ENCODE peak calls at places on chromosome 18, in eight cellular contexts. L is effector memory CD4-positive, alpha-beta T cell; P is ascending aorta; A is IMR-90; X is cardiac muscle cell; V is heart left ventricle; R is ovary; G is thyroid gland. W is an unnamed sample. For H3K9me3, the result is how much of the 10 kb centered on the place peaks cover.

GRCh38 chr18:68083776-68084175 is 567.3 kb upstream of the DSEL start:
- DNase-seq in L (no peak), P (no peak), A (peak), X (peak), V (no peak), R (no peak), G (no peak), W (no peak)

GRCh38 chr18:709771-710170 is 2.7 kb downstream of the ENOSF1 start:
- DNase-seq in L (no peak), P (no peak), A (no peak), X (no peak), V (no peak), R (no peak), G (no peak), W (no peak)

GRCh38 chr18:76938619-76939018 is 116.3 kb downstream of the ZNF236 start:
- DNase-seq in L (no peak), P (no peak), A (no peak), X (no peak), V (no peak), R (no peak), G (no peak), W (no peak)

GRCh38 chr18:35861367-35862114 is 110.9 kb upstream of the RMP24 start:
- DNase-seq in L (no peak), P (no peak), A (no peak), X (peak), V (peak), R (no peak), G (no peak), W (no peak)

GRCh38 chr18:59229191-59229590 is 9.2 kb downstream of the GRP start:
- DNase-seq in L (no peak), P (no peak), A (no peak), X (no peak), V (no peak), R (no peak), G (no peak), W (no peak)

GRCh38 chr18:8828798-8829197 is 123.4 kb downstream of the MTCL1 start:
- DNase-seq in L (no peak), P (no peak), A (no peak), X (no peak), V (no peak), R (no peak), G (no peak), W (no peak)

GRCh38 chr18:67600781-67601180 is 84.3 kb upstream of the DSEL start:
- DNase-seq in L (no peak), P (no peak), A (peak), X (peak), V (no peak), R (no peak), G (no peak), W (no peak)

GRCh38 chr18:69397096-69397495 is 3.6 kb upstream of the DOK6 start:
- DNase-seq in L (no peak), P (no peak), A (peak), X (peak), V (no peak), R (no peak), G (no peak), W (no peak)

GRCh38 chr18:60996822-60997221 is 336.4 kb upstream of the CDH20 start:
- DNase-seq in L (no peak), P (no peak), A (no peak), X (no peak), V (no peak), R (no peak), G (no peak), W (no peak)

GRCh38 chr18:58005885-58006523 is 38.0 kb upstream of the NEDD4L start:
- DNase-seq in L (no peak), P (no peak), A (peak), X (no peak), V (no peak), R (no peak), G (no peak), W (no peak)

GRCh38 chr18:66749475-66750035 is 145.7 kb upstream of the CDH19 start:
- DNase-seq in L (no peak), P (no peak), A (no peak), X (peak), V (no peak), R (no peak), G (no peak), W (no peak)

GRCh38 chr18:50560681-50561629 is 1.1 kb downstream of the MAPK4 start:
- DNase-seq in L (no peak), P (no peak), A (no peak), X (no peak), V (no peak), R (no peak), G (peak), W (no peak)

GRCh38 chr18:57353137-57353939 is 981 bp downstream of the ST8SIA3 start:
- DNase-seq in L (no peak), P (no peak), A (no peak), X (no peak), V (no peak), R (no peak), G (no peak), W (peak)

GRCh38 chr18:598053-598665 is 1.4 kb downstream of the CLUL1 start:
- DNase-seq in L (no peak), P (no peak), A (no peak), X (no peak), V (no peak), R (no peak), G (no peak), W (no peak)

GRCh38 chr18:61893304-61893970 is 630 bp upstream of the RNF152 start:
- DNase-seq in L (no peak), P (no peak), A (peak), X (peak), V (peak), R (peak), G (peak), W (peak)

GRCh38 chr18:68694316-68694715 is 20.6 kb downstream of the TMX3 start:
- DNase-seq in L (no peak), P (no peak), A (no peak), X (no peak), V (no peak), R (no peak), G (no peak), W (no peak)

GRCh38 chr18:46623541-46623940 is 33.5 kb downstream of the LOXHD1 start:
- DNase-seq in L (no peak), P (no peak), A (no peak), X (peak), V (no peak), R (peak), G (no peak), W (peak)

GRCh38 chr18:34691626-34692025 is 18.5 kb upstream of the DTNA start:
- DNase-seq in L (no peak), P (no peak), A (no peak), X (no peak), V (no peak), R (no peak), G (no peak), W (no peak)

GRCh38 chr18:65907281-65907680 is 156.5 kb downstream of the CDH7 start:
- DNase-seq in L (no peak), P (no peak), A (no peak), X (no peak), V (no peak), R (no peak), G (no peak), W (no peak)

GRCh38 chr18:31302991-31303390 is 15.0 kb upstream of the DSG1 start:
- DNase-seq in L (no peak), P (no peak), A (peak), X (no peak), V (no peak), R (no peak), G (no peak), W (no peak)

GRCh38 chr18:49359732-49360444 is 100.6 kb downstream of the DYM start:
- DNase-seq in L (no peak), P (no peak), A (peak), X (peak), V (no peak), R (no peak), G (no peak), W (no peak)

GRCh38 chr18:76167440-76167839 is 327.6 kb downstream of the ZNF516 start:
- DNase-seq in L (no peak), P (no peak), A (no peak), X (no peak), V (no peak), R (no peak), G (no peak), W (no peak)

GRCh38 chr18:49072940-49073339 is 122.2 kb upstream of the SMAD7 start:
- DNase-seq in L (no peak), P (no peak), A (peak), X (no peak), V (no peak), R (no peak), G (no peak), W (no peak)

DNA sequence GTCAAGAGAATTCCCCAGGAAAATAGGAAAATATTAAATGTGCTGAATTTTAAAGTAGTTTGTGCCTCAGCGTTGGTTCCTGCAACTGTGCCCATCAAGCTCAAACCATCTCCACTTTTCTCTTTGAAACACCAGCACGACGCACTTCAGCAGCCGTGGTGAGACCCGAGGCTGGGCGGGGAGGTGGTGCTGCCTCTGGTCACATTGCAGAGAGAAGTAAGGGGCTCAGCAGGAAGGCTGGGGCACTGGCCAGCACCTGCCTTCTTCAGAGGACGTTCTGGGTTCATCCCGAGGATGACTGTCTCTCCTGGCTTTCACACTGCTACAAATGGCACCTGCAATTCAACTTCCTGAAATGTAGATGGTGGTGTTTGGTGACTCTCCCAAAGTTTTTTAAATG is 323.7 kb upstream of the SALL3 start:
- DNase-seq in L (no peak), P (no peak), A (no peak), X (no peak), V (no peak), R (no peak), G (no peak), W (no peak)
- H3K9me3 ChIP-seq in L (under half), P (under half), A (half or more), X (under half), V (under half), R (under half), G (under half), W (under half)

GRCh38 chr18:23205980-23206379 is 70.7 kb downstream of the CABLES1 start:
- DNase-seq in L (no peak), P (no peak), A (no peak), X (no peak), V (no peak), R (no peak), G (no peak), W (no peak)

GRCh38 chr18:23203891-23204432 is 68.7 kb downstream of the CABLES1 start:
- DNase-seq in L (no peak), P (no peak), A (no peak), X (no peak), V (no peak), R (no peak), G (peak), W (no peak)

GRCh38 chr18:23207191-23207955 is 72.1 kb downstream of the CABLES1 start:
- DNase-seq in L (no peak), P (no peak), A (peak), X (no peak), V (no peak), R (no peak), G (no peak), W (no peak)

GRCh38 chr18:23201741-23202140 is 66.5 kb downstream of the CABLES1 start:
- DNase-seq in L (no peak), P (no peak), A (no peak), X (no peak), V (no peak), R (no peak), G (no peak), W (no peak)

DNA sequence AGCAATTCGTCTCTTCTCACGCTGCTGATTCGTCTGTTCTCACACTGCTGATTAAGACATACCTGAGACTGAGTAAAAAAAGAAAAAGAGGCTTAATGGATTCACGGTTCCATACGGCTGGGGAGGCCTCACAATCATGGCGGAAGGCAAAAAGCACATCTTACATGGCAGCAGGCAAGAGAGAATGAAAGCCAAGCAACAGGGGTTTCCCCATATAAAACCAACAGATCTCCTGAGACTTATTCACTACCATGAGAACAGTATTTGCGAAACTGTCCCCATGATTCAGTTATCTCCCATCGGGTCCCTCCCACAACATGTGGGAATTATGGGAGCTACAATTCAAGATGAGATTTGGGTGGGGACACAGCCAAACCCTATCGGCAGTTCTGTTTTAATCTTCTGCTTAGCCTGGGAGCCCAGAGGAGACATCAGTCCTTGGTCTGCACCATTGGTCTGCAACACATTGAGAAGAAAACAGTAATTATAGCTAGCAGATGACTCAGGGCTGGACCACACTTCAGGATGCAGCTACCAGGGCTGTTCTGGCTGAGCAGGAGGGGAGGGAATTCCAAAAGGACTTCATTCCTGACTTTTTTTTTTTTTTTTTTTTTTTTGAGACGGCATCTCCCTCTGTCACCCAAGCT is 69.4 kb downstream of the CABLES1 start:
- DNase-seq in L (no peak), P (no peak), A (no peak), X (no peak), V (no peak), R (no peak), G (no peak), W (no peak)
- H3K9me3 ChIP-seq in L (under half), P (under half), A (under half), X (under half), V (under half), R (under half), G (under half), W (under half)

DNA sequence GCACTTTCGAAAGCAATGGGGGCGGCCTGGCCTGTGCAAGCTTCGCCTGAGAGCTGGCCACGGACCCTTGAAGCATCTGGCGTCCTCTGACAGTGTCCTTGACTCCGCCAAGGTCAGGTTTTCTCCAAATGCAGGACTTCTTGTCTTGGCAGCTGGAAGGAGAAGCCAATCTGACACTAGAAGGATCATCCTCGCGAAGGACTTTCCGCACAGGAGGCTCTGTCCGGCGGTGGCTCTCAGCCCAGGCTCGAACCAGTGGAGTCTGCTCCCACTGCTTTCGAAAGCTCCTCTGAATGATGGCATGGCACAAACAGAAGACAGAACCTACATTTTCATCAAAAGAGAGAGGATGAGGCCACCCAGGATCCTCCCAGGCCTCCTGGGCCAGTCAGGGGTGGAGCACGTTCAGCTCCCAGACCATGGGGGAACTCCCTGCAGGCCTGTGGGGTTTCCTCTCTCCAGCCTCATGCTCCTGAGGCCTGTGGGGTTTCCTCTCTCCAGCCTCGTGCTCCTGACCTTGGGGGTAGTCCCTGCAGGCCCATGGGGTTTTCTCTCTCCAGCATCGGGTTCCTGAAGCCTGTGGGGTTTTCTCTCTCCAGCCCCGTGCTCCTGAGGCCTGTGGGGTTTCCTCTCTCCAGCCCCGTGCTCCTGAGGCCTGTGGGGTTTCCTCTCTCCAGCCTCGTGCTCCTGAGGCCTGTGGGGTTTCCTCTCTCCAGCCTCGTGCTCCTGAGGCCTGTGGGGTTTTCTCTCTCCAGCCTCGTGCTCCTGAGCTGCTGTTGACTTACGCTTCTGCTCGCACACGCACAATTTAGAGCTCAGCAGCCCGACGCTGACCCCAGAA is 396.5 kb upstream of the SALL3 start:
- DNase-seq in L (no peak), P (no peak), A (no peak), X (no peak), V (no peak), R (no peak), G (no peak), W (no peak)
- H3K9me3 ChIP-seq in L (under half), P (under half), A (half or more), X (under half), V (under half), R (under half), G (under half), W (under half)

GRCh38 chr18:78080081-78080480 is 830.4 kb downstream of the GALR1 start:
- DNase-seq in L (no peak), P (no peak), A (no peak), X (no peak), V (no peak), R (no peak), G (no peak), W (no peak)
- H3K9me3 ChIP-seq in L (under half), P (under half), A (under half), X (under half), V (under half), R (under half), G (under half), W (under half)

GRCh38 chr18:78766651-78767533 is 212.7 kb upstream of the SALL3 start:
- DNase-seq in L (no peak), P (no peak), A (no peak), X (no peak), V (no peak), R (no peak), G (no peak), W (no peak)

GRCh38 chr18:78768655-78769501 is 210.7 kb upstream of the SALL3 start:
- DNase-seq in L (no peak), P (no peak), A (no peak), X (no peak), V (no peak), R (no peak), G (no peak), W (no peak)

GRCh38 chr18:78769502-78770113 is 210.0 kb upstream of the SALL3 start:
- DNase-seq in L (no peak), P (no peak), A (no peak), X (no peak), V (no peak), R (no peak), G (no peak), W (no peak)

GRCh38 chr18:78767648-78768071 is 212.0 kb upstream of the SALL3 start:
- DNase-seq in L (no peak), P (no peak), A (no peak), X (no peak), V (no peak), R (no peak), G (no peak), W (no peak)

GRCh38 chr18:78768221-78768620 is 211.4 kb upstream of the SALL3 start:
- DNase-seq in L (no peak), P (no peak), A (no peak), X (no peak), V (no peak), R (no peak), G (no peak), W (no peak)
- H3K9me3 ChIP-seq in L (under half), P (under half), A (half or more), X (under half), V (under half), R (under half), G (under half), W (under half)

GRCh38 chr18:56068701-56069100 is 480.7 kb upstream of the TCF4 start:
- DNase-seq in L (no peak), P (no peak), A (no peak), X (no peak), V (no peak), R (no peak), G (no peak), W (no peak)
- H3K9me3 ChIP-seq in L (under half), P (under half), A (under half), X (under half), V (under half), R (under half), G (under half), W (under half)

W was measured in BE2C.